ENCODE peak calls at places on chromosomes 6 and 20, in nine cellular contexts. Y is SK-N-SH, I is Panc1, Q is breast epithelium, V is prostate gland, F is GM23338, J is endothelial cell of umbilical vein, C is transverse colon, E is sigmoid colon. U is an unnamed sample.

GRCh38 chr20:57659131-57659788 is 39.0 kb upstream of the ZBP1 start:
- DNase-seq in I (no peak), C (peak; percentile 5), E (peak; percentile 60), Y (peak; percentile 30), V (peak; percentile 3), Q (peak; percentile 7), J (no peak), F (no peak), U (peak; percentile 67)

GRCh38 chr20:21360686-21361085 is 36.6 kb downstream of the NKX2-4 start:
- DNase-seq in Y (no peak), V (no peak), F (no peak), E (no peak), Q (no peak), J (peak; percentile 25), I (no peak), C (no peak), U (no peak)

GRCh38 chr6:54037277-54037779 is 73.9 kb upstream of the MLIP start:
- DNase-seq in I (no peak), C (no peak), Q (no peak), Y (no peak), J (no peak), F (no peak), E (no peak), V (no peak), U (no peak)

GRCh38 chr20:51169813-51170212 is 146.9 kb upstream of the KCNG1 start:
- DNase-seq in F (peak; percentile 62), V (no peak), Q (no peak), Y (no peak), I (no peak), C (no peak), J (no peak), E (no peak), U (no peak)

GRCh38 chr6:130069471-130069870 is 51.1 kb downstream of the L3MBTL3 start:
- DNase-seq in V (no peak), J (no peak), C (no peak), I (no peak), F (no peak), Q (no peak), E (no peak), Y (no peak), U (no peak)

GRCh38 chr6:82959385-82959941 is 106.2 kb downstream of the UBE3D start:
- DNase-seq in Q (no peak), J (no peak), C (no peak), I (no peak), E (no peak), Y (no peak), V (no peak), F (peak; percentile 89), U (no peak)

GRCh38 chr6:2731281-2731909 is 19.3 kb downstream of the MYLK4 start:
- DNase-seq in I (no peak), C (no peak), Y (no peak), Q (no peak), J (no peak), F (peak; percentile 45), V (no peak), E (no peak), U (no peak)

GRCh38 chr20:47785900-47786762 is 850 bp upstream of the SULF2 start:
- DNase-seq in V (peak; percentile 68), E (peak; percentile 87), Y (peak; percentile 86), I (no peak), Q (peak; percentile 54), F (peak; percentile 77), J (peak; percentile 85), C (peak; percentile 69), U (no peak)

GRCh38 chr20:56200456-56200855 is 48.1 kb upstream of the MC3R start:
- DNase-seq in I (no peak), Y (no peak), J (no peak), F (peak; percentile 1), E (no peak), Q (no peak), C (no peak), V (no peak), U (no peak)

GRCh38 chr6:124995131-124995530 is 32.9 kb downstream of the RNF217 start:
- DNase-seq in V (no peak), J (no peak), E (no peak), I (no peak), F (no peak), C (no peak), Y (no peak), Q (no peak), U (no peak)

GRCh38 chr6:48626421-48626820 is 515.4 kb upstream of the PTCHD4 start:
- DNase-seq in F (no peak), E (no peak), V (no peak), Q (no peak), J (no peak), Y (no peak), I (no peak), C (no peak), U (no peak)

GRCh38 chr6:154218336-154218735 is 138.3 kb downstream of the IPCEF1 start:
- DNase-seq in Q (no peak), V (no peak), I (no peak), F (no peak), Y (no peak), E (no peak), J (no peak), C (no peak), U (no peak)

GRCh38 chr20:22383156-22383555 is 201.2 kb downstream of the FOXA2 start:
- DNase-seq in E (no peak), C (no peak), Q (no peak), I (no peak), Y (no peak), F (no peak), V (no peak), J (no peak), U (no peak)

GRCh38 chr6:97049254-97050004 is 124.9 kb downstream of the KLHL32 start:
- DNase-seq in Y (no peak), E (no peak), V (no peak), C (no peak), J (no peak), F (no peak), I (no peak), Q (no peak), U (no peak)

GRCh38 chr20:52490715-52491430 is 299.3 kb upstream of the ZFP64 start:
- DNase-seq in F (no peak), C (no peak), E (no peak), V (no peak), I (no peak), Y (no peak), Q (no peak), J (peak; percentile 95), U (no peak)

GRCh38 chr20:16574656-16575355 is 1.6 kb upstream of the KIF16B start:
- DNase-seq in F (peak; percentile 89), Y (peak; percentile 95), I (peak; percentile 86), Q (peak; percentile 67), J (peak; percentile 83), E (peak; percentile 95), V (peak; percentile 77), C (peak; percentile 94), U (peak; percentile 96)

GRCh38 chr20:36400901-36401300 is 94.8 kb downstream of the DLGAP4 start:
- DNase-seq in Q (no peak), Y (peak; percentile 81), F (peak; percentile 59), V (no peak), J (no peak), C (no peak), I (no peak), E (no peak), U (no peak)

DNA sequence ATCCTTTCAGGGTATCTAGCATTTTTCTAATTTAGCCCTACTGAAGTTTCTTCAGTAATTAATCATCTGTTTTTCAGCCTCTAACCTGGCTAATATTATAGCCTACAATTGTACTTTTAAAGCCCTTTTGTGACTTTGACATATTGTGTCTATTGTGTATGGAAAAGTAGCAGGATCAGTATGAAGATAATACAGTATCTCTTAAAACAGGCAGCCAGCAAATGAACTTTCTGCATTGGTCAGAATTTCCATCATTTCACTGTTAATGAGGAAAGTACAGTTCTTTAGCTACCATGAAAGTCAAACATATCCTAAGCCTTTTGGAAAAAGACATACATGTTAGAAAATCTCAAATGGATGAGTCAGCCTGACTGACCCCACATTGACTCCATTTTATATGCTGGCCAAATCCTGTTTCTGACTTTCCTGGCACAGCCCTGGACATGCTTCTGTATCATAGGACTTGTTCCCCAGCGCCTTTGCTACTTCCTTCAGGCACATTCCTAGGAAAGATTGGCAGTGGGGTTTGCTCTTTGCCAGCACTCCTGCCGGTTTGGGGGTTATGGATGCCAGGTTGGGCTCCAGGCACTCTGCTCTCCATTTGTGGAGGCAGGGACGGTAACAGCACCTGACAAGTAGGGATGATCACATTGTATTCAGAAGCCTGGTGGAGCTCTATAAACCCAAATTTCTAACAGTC is 43.6 kb downstream of the TOP1 start:
- DNase-seq in Q (peak; percentile 70), V (peak; percentile 71), E (no peak), I (no peak), C (no peak), J (peak; percentile 93), Y (no peak), F (no peak), U (peak; percentile 47)
- TF ChIP-seq POLR2AphosphoS5 in Q (no peak), V (peak; percentile 87), E (no peak), I (no peak), C (no peak), J (peak; percentile 76), Y (no peak), F (no peak), U (no peak)

GRCh38 chr6:56143796-56144195 is 103.6 kb downstream of the COL21A1 start:
- DNase-seq in V (no peak), E (no peak), C (no peak), I (no peak), Y (no peak), Q (no peak), J (peak; percentile 45), F (no peak), U (no peak)
- TF ChIP-seq POLR2AphosphoS5 in V (no peak), E (no peak), C (no peak), I (no peak), Y (no peak), Q (no peak), J (no peak), F (no peak), U (no peak)

DNA sequence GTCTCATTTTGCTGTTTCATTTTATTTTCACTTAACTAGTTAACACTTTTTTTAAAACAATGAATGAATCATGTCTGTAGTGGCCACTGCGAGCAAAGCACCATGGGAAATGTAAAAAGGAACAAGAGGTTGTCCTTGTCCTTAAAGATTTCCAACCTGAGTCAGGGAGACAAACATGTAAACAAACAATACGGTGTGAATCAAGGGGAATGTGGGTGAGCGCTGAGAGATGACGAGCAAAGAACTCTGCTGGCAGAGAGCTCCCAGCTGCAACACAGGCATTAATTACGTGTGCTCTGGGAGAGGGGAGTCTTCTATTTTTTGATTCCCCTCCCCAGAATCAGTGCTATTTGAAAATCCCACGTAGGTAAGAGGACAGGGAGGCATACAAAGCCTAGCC is 84.3 kb downstream of the ATXN1 start:
- DNase-seq in V (no peak), I (peak; percentile 88), C (no peak), Y (no peak), J (no peak), Q (no peak), F (peak; percentile 14), E (no peak), U (no peak)
- TF ChIP-seq POLR2AphosphoS5 in V (no peak), I (no peak), C (no peak), Y (no peak), J (no peak), Q (no peak), F (no peak), E (no peak), U (no peak)

DNA sequence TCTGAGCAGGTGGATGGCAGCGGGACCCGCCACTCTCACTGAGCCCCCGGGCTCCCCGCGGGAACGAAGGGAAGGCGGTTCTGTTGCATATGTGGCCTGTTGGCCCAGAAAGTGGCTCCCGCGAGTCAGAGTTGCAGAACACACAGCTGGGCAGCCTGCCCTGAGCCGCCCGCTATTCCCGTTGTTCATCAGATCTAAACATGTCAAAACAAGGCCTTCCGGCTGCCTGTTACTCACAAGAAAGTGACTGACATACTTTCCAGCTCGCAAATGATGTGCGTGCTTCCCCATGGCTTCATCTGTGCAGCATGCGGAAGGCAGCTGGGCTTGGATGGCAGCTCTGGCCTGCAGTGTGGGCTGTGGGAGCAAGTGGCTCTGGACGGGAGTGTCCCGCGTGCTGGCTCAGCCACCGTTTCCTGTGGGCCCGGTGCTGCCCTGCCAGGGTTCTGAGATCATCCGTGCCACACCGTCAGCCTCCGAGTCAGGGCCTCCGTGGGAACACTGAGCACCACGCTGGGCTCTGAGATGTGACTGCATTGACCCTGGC is 227.3 kb downstream of the ERMARD start:
- DNase-seq in F (no peak), V (peak; percentile 76), J (no peak), Y (no peak), Q (peak; percentile 41), I (no peak), C (no peak), E (peak; percentile 49), U (peak; percentile 63)
- TF ChIP-seq POLR2AphosphoS5 in F (no peak), V (peak; percentile 86), J (no peak), Y (no peak), Q (no peak), I (no peak), C (no peak), E (no peak), U (no peak)

U was measured in spleen.